ENCODE peak calls at places on chromosomes 1 and 21, in seven cellular contexts. One of them, this sample, is unnamed.

GRCh38 chr1:24963099-24963872 is 33.2 kb upstream of the RUNX3 start:
- DNase-seq in stomach: no peak
- DNase-seq in right lobe of liver: no peak
- DNase-seq in spleen: peak
- DNase-seq in IMR-90: no peak
- DNase-seq in thyroid gland: no peak
- DNase-seq in tibial nerve: no peak
- DNase-seq in this sample: peak

GRCh38 chr21:24375201-24375600 is 1232.1 kb downstream of the MRPL39 start:
- DNase-seq in tibial nerve: no peak
- DNase-seq in stomach: no peak
- DNase-seq in right lobe of liver: no peak
- DNase-seq in IMR-90: no peak
- DNase-seq in spleen: no peak
- DNase-seq in thyroid gland: peak
- DNase-seq in this sample: peak

GRCh38 chr21:36310016-36310415 is 10.0 kb upstream of the MORC3 start:
- DNase-seq in stomach: no peak
- DNase-seq in thyroid gland: no peak
- DNase-seq in tibial nerve: no peak
- DNase-seq in IMR-90: no peak
- DNase-seq in right lobe of liver: no peak
- DNase-seq in spleen: peak
- DNase-seq in this sample: no peak

GRCh38 chr1:30955448-30956015 is 47.0 kb upstream of the SDC3 start:
- DNase-seq in spleen: no peak
- DNase-seq in IMR-90: peak
- DNase-seq in thyroid gland: no peak
- DNase-seq in right lobe of liver: no peak
- DNase-seq in tibial nerve: no peak
- DNase-seq in stomach: no peak
- DNase-seq in this sample: no peak

GRCh38 chr1:193680247-193680923 is 494.0 kb upstream of the B3GALT2 start:
- DNase-seq in IMR-90: no peak
- DNase-seq in right lobe of liver: no peak
- DNase-seq in tibial nerve: no peak
- DNase-seq in spleen: no peak
- DNase-seq in stomach: no peak
- DNase-seq in thyroid gland: no peak
- DNase-seq in this sample: no peak

GRCh38 chr1:185063719-185064118 is 18.4 kb downstream of the RNF2 start:
- DNase-seq in tibial nerve: no peak
- DNase-seq in thyroid gland: no peak
- DNase-seq in IMR-90: no peak
- DNase-seq in stomach: no peak
- DNase-seq in right lobe of liver: no peak
- DNase-seq in spleen: no peak
- DNase-seq in this sample: no peak

GRCh38 chr1:235613617-235614016 is 36.0 kb downstream of the GNG4 start:
- DNase-seq in tibial nerve: no peak
- DNase-seq in spleen: no peak
- DNase-seq in thyroid gland: no peak
- DNase-seq in IMR-90: no peak
- DNase-seq in stomach: no peak
- DNase-seq in right lobe of liver: no peak
- DNase-seq in this sample: no peak

GRCh38 chr1:68442822-68443556 is 6.8 kb downstream of the RPE65 start:
- DNase-seq in thyroid gland: no peak
- DNase-seq in spleen: no peak
- DNase-seq in stomach: peak
- DNase-seq in right lobe of liver: no peak
- DNase-seq in tibial nerve: no peak
- DNase-seq in IMR-90: peak
- DNase-seq in this sample: peak

GRCh38 chr1:94807742-94808491 is 12.2 kb upstream of the SLC44A3 start:
- DNase-seq in tibial nerve: no peak
- DNase-seq in IMR-90: peak
- DNase-seq in right lobe of liver: no peak
- DNase-seq in stomach: peak
- DNase-seq in spleen: no peak
- DNase-seq in thyroid gland: no peak
- DNase-seq in this sample: peak

GRCh38 chr1:54111624-54112023 is 41.2 kb downstream of the CDCP2 start:
- DNase-seq in stomach: no peak
- DNase-seq in thyroid gland: no peak
- DNase-seq in right lobe of liver: no peak
- DNase-seq in IMR-90: no peak
- DNase-seq in tibial nerve: no peak
- DNase-seq in spleen: no peak
- DNase-seq in this sample: no peak

GRCh38 chr1:36355811-36356210 is 29.9 kb downstream of the STK40 start:
- DNase-seq in stomach: no peak
- DNase-seq in spleen: no peak
- DNase-seq in IMR-90: no peak
- DNase-seq in right lobe of liver: no peak
- DNase-seq in thyroid gland: no peak
- DNase-seq in tibial nerve: no peak
- DNase-seq in this sample: no peak

GRCh38 chr1:181112071-181112929 is 23.8 kb downstream of the IER5 start:
- DNase-seq in right lobe of liver: peak
- DNase-seq in thyroid gland: peak
- DNase-seq in spleen: no peak
- DNase-seq in tibial nerve: peak
- DNase-seq in IMR-90: peak
- DNase-seq in stomach: peak
- DNase-seq in this sample: peak

GRCh38 chr1:46508760-46509159 is 19.1 kb downstream of the DMBX1 start:
- DNase-seq in IMR-90: peak
- DNase-seq in stomach: no peak
- DNase-seq in spleen: no peak
- DNase-seq in thyroid gland: no peak
- DNase-seq in tibial nerve: no peak
- DNase-seq in right lobe of liver: no peak
- DNase-seq in this sample: peak

GRCh38 chr21:44929242-44929798 is 8.6 kb upstream of the ITGB2 start:
- DNase-seq in stomach: no peak
- DNase-seq in spleen: peak
- DNase-seq in thyroid gland: no peak
- DNase-seq in IMR-90: no peak
- DNase-seq in tibial nerve: no peak
- DNase-seq in right lobe of liver: peak
- DNase-seq in this sample: no peak

DNA sequence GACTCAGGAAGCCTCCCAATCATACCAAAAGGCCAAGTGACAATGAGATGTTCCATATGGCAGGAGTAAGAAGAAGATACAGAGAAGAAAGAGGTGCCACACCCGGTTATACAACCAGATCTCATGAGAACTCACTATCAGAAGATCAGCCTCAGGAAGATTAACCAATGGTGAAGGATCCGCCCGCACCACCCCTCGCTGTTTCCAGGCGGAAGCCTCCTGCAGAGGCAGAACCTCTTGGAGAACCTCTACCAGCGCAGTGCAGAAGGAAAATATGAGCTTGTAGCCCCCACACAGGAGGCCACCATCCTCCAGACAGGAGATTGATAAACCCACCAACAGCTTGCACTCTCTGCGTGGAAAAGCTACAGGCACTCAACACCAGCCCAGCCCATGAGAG is 245.1 kb downstream of the POTED start:
- DNase-seq in tibial nerve: no peak
- DNase-seq in IMR-90: no peak
- DNase-seq in right lobe of liver: no peak
- DNase-seq in spleen: no peak
- DNase-seq in thyroid gland: no peak
- DNase-seq in stomach: no peak
- DNase-seq in this sample: no peak
- TF ChIP-seq POLR2A in tibial nerve: no peak
- TF ChIP-seq POLR2A in IMR-90: no peak
- TF ChIP-seq POLR2A in right lobe of liver: no peak
- TF ChIP-seq POLR2A in spleen: no peak
- TF ChIP-seq POLR2A in thyroid gland: no peak
- TF ChIP-seq POLR2A in stomach: no peak
- TF ChIP-seq POLR2A in this sample: no peak

DNA sequence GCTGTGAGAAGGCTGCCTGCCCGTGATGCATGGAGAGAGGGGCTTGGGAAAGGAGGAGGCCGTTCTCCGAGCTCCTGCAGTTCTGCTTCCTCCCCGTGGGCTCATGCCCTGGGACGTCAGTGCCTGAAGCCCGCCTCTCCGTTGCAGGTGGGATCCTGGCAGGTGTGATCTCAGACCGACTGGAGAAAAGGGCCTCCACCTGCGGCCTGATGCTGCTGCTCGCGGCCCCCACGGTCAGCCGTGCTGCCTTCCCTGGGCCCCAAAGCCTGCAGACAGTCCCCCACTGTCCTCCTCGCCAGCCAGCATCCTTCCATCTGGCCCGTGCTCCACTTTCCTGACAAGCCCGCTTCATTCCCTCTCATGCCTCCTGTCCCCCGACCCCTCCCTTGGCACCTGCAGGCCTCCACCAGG is 50.9 kb downstream of the SLC37A1 start:
- DNase-seq in right lobe of liver: no peak
- DNase-seq in thyroid gland: no peak
- DNase-seq in tibial nerve: no peak
- DNase-seq in IMR-90: no peak
- DNase-seq in stomach: peak
- DNase-seq in spleen: peak
- DNase-seq in this sample: no peak
- TF ChIP-seq POLR2A in right lobe of liver: no peak
- TF ChIP-seq POLR2A in thyroid gland: no peak
- TF ChIP-seq POLR2A in tibial nerve: no peak
- TF ChIP-seq POLR2A in IMR-90: no peak
- TF ChIP-seq POLR2A in stomach: no peak
- TF ChIP-seq POLR2A in spleen: no peak
- TF ChIP-seq POLR2A in this sample: no peak

DNA sequence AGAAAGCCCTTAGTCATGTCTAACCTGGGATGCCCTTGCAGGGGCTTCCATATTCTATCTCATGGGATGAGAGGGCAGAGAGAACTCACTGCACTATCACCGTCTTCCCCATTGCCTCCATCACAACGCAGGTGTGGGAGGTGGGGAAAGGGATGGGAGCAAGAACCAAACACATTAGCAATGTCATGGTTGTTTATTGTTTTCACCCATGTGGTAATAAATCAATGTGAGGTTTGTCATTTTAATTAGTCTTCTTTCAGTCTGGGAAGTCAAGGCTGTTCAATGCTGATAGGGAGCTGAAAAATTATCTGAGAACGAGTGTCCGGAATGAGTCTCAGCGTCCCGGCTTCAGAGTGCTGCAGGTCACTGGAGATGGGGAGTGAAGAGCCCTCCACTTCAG is 268.5 kb downstream of the DUSP10 start:
- DNase-seq in spleen: no peak
- DNase-seq in IMR-90: no peak
- DNase-seq in right lobe of liver: no peak
- DNase-seq in stomach: no peak
- DNase-seq in tibial nerve: no peak
- DNase-seq in thyroid gland: no peak
- DNase-seq in this sample: no peak
- TF ChIP-seq POLR2A in spleen: no peak
- TF ChIP-seq POLR2A in IMR-90: no peak
- TF ChIP-seq POLR2A in right lobe of liver: no peak
- TF ChIP-seq POLR2A in stomach: no peak
- TF ChIP-seq POLR2A in tibial nerve: no peak
- TF ChIP-seq POLR2A in thyroid gland: no peak
- TF ChIP-seq POLR2A in this sample: no peak

GRCh38 chr1:223291796-223292195 is 72.2 kb downstream of the SUSD4 start:
- DNase-seq in tibial nerve: no peak
- DNase-seq in right lobe of liver: no peak
- DNase-seq in IMR-90: no peak
- DNase-seq in spleen: no peak
- DNase-seq in thyroid gland: no peak
- DNase-seq in stomach: no peak
- DNase-seq in this sample: no peak
- TF ChIP-seq POLR2A in tibial nerve: no peak
- TF ChIP-seq POLR2A in right lobe of liver: no peak
- TF ChIP-seq POLR2A in IMR-90: no peak
- TF ChIP-seq POLR2A in spleen: no peak
- TF ChIP-seq POLR2A in thyroid gland: no peak
- TF ChIP-seq POLR2A in stomach: no peak
- TF ChIP-seq POLR2A in this sample: no peak

DNA sequence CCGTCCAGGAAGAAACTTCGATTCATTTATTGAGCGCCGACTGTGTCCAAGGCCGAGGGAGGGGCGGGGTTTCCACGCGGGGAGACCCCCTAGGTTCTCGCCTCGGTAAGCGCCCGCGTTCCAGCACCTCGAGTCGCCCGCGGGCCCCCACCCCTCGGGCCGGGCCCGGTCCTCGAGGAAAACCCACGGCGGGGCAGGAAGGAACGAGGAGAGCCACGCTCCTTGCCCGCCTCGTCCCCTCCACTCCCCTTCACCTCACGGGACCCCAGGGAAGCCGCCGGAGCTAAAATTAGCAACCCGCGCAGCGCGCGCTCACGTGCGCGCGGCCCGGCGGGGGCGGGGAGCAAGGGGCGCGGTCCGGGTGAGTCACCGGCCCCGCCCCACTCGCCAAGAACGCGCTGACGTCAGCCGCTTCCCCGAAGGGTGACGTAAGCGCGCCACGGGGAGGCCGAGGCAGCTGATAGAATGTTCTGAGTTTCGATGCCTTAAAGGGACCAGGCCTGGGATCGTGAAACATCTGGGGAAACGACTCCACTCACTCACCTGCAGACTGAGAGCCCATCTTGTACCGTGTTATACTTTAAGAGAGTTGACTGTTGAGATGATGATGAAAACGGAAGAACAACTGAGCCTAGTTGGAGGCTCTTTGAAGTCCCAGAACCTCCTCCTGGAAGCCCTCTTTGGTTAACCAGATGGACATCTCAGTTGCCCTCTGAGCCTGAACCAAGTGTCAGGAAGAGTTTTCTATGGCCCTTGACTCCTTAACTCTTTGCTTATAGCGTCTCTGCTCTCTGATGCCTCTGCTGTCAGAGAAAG is 49.7 kb upstream of the ATF3 start:
- DNase-seq in stomach: peak
- DNase-seq in right lobe of liver: peak
- DNase-seq in thyroid gland: peak
- DNase-seq in tibial nerve: peak
- DNase-seq in spleen: peak
- DNase-seq in IMR-90: peak
- DNase-seq in this sample: peak
- TF ChIP-seq POLR2A in stomach: no peak
- TF ChIP-seq POLR2A in right lobe of liver: peak
- TF ChIP-seq POLR2A in thyroid gland: peak
- TF ChIP-seq POLR2A in tibial nerve: peak
- TF ChIP-seq POLR2A in spleen: no peak
- TF ChIP-seq POLR2A in IMR-90: peak
- TF ChIP-seq POLR2A in this sample: peak